ENCODE peak calls at places on chromosomes 3 and 15, in ten cellular contexts. M, C, I, D, A, L, E, R, T and Q are unnamed samples.

GRCh38 chr3:112136959-112137693 is 4.1 kb upstream of the GCSAM start:
- DNase-seq in M (no peak), C (no peak), I (peak; percentile 50), D (no peak), A (no peak), L (peak; percentile 65), E (no peak), R (peak; percentile 86), T (peak; percentile 63), Q (peak; percentile 57)

GRCh38 chr3:179265875-179266274 is 15.0 kb upstream of the KCNMB3 start:
- DNase-seq in M (no peak), C (no peak), I (peak; percentile 66), D (no peak), A (no peak), L (no peak), E (no peak), R (no peak), T (no peak), Q (no peak)

GRCh38 chr15:72074335-72075060 is 43.5 kb downstream of the MYO9A start:
- DNase-seq in M (no peak), C (no peak), I (no peak), D (no peak), A (no peak), L (no peak), E (no peak), R (no peak), T (no peak), Q (no peak)

GRCh38 chr15:28106294-28107110 is 7.4 kb upstream of the OCA2 start:
- DNase-seq in M (no peak), C (no peak), I (peak; percentile 25), D (no peak), A (no peak), L (peak; percentile 14), E (no peak), R (peak; percentile 34), T (no peak), Q (no peak)

GRCh38 chr15:75921732-75922703 is 18.3 kb downstream of the FBXO22 start:
- DNase-seq in M (peak; percentile 78), C (no peak), I (peak; percentile 78), D (peak; percentile 32), A (peak; percentile 34), L (peak; percentile 71), E (no peak), R (peak; percentile 78), T (peak; percentile 88), Q (peak; percentile 87)

GRCh38 chr3:35305406-35305805 is 333.9 kb upstream of the ARPP21 start:
- DNase-seq in M (no peak), C (no peak), I (no peak), D (no peak), A (no peak), L (no peak), E (no peak), R (no peak), T (no peak), Q (no peak)

GRCh38 chr3:29906906-29907305 is 626.0 kb downstream of the RBMS3 start:
- DNase-seq in M (no peak), C (no peak), I (no peak), D (no peak), A (no peak), L (no peak), E (no peak), R (no peak), T (no peak), Q (peak; percentile 17)

GRCh38 chr3:171851685-171852084 is 8.5 kb downstream of the TMEM212 start:
- DNase-seq in M (peak; percentile 25), C (no peak), I (no peak), D (no peak), A (no peak), L (peak; percentile 66), E (no peak), R (no peak), T (peak; percentile 75), Q (peak; percentile 87)

GRCh38 chr3:187507905-187508304 is 139.7 kb downstream of the RTP4 start:
- DNase-seq in M (no peak), C (no peak), I (no peak), D (no peak), A (no peak), L (no peak), E (no peak), R (no peak), T (no peak), Q (no peak)

GRCh38 chr3:17213102-17213501 is 328.3 kb downstream of the PLCL2 start:
- DNase-seq in M (no peak), C (no peak), I (no peak), D (no peak), A (no peak), L (no peak), E (no peak), R (no peak), T (peak; percentile 66), Q (peak; percentile 51)

GRCh38 chr3:156518726-156519125 is 36.2 kb downstream of the SSR3 start:
- DNase-seq in M (no peak), C (no peak), I (no peak), D (peak; percentile 13), A (peak; percentile 35), L (no peak), E (no peak), R (no peak), T (peak; percentile 79), Q (no peak)

GRCh38 chr3:185309795-185310194 is 53.1 kb upstream of the MAP3K13 start:
- DNase-seq in M (no peak), C (no peak), I (no peak), D (no peak), A (no peak), L (no peak), E (no peak), R (no peak), T (no peak), Q (no peak)

GRCh38 chr3:24119321-24119751 is 174.2 kb downstream of the NR1D2 start:
- DNase-seq in M (no peak), C (no peak), I (peak; percentile 16), D (no peak), A (no peak), L (peak; percentile 27), E (no peak), R (no peak), T (peak; percentile 76), Q (peak; percentile 73)

GRCh38 chr3:27357665-27358258 is 11.4 kb downstream of the NEK10 start:
- DNase-seq in M (peak; percentile 67), C (no peak), I (peak; percentile 75), D (peak; percentile 32), A (no peak), L (peak; percentile 73), E (no peak), R (peak; percentile 82), T (peak; percentile 73), Q (peak; percentile 76)

GRCh38 chr3:27360113-27361078 is 8.8 kb downstream of the NEK10 start:
- DNase-seq in M (no peak), C (no peak), I (no peak), D (no peak), A (no peak), L (peak; percentile 89), E (no peak), R (no peak), T (peak; percentile 65), Q (peak; percentile 43)

GRCh38 chr3:27354588-27355203 is 14.5 kb downstream of the NEK10 start:
- DNase-seq in M (no peak), C (no peak), I (no peak), D (no peak), A (no peak), L (no peak), E (no peak), R (peak; percentile 32), T (no peak), Q (no peak)

GRCh38 chr3:27356976-27357375 is 12.2 kb downstream of the NEK10 start:
- DNase-seq in M (no peak), C (no peak), I (peak; percentile 20), D (no peak), A (no peak), L (no peak), E (no peak), R (no peak), T (no peak), Q (peak; percentile 24)

GRCh38 chr3:27358372-27358771 is 10.8 kb downstream of the NEK10 start:
- DNase-seq in M (no peak), C (no peak), I (no peak), D (no peak), A (no peak), L (no peak), E (no peak), R (no peak), T (no peak), Q (no peak)
- TF ChIP-seq CTCF in M (no peak), C (no peak), I (no peak), D (no peak), A (no peak), L (no peak), E (no peak), R (no peak), T (no peak), Q (no peak)

DNA sequence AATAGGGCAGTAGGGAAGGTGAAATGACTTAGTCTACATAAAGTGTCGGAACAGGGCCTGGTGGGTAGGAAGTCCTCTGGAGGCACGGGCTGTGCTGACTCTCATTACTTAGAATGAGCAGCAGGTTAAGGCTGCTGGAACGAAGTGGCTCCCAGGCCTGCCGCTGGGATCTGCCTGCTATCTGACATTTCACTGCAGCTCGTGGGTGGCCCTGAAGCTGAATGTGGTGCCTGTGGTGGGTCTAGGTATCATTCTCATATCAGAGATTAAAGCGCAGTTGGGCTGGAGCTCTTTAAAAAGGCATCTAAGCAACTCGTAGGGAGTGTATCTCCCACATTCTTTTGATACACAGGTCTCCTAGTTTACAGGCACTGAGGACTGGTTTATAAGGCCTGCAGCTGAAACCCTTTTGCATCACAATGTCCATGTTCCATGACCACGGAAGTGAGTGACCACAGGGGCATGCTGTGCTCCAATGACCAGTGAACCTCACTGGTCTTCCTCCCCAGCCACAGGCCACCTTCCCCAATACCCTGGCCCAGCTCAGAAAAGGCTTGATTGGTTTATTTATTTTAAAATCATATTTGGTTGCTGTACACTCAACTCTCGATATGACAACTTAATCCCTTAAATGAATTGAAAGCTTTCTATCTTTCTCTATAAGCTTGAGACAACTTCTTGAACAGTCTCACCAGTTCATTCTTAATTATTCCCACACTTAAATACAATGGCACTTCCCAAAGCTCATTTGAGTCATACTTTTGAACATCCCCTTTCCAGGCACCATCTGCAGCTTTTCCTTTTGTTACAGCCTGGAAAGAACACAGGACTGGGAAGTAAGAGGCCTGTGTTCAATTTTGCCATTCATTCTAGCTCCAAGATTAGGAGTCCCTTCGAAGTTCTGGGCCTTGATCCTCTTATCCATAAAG is 19.0 kb downstream of the ADAMTS9 start:
- DNase-seq in M (no peak), C (no peak), I (no peak), D (no peak), A (no peak), L (no peak), E (no peak), R (no peak), T (no peak), Q (no peak)
- H3K4me3 ChIP-seq in M (no peak overlapping the region), C (no peak overlapping the region), I (no peak overlapping the region), D (peak overlapping the region; percentile 14), A (no peak overlapping the region), L (no peak overlapping the region), E (peak overlapping the region; percentile 23), R (no peak overlapping the region), T (no peak overlapping the region), Q (no peak overlapping the region)

GRCh38 chr3:51946796-51947195 is 4.6 kb downstream of the PARP3 start:
- DNase-seq in M (peak; percentile 4), C (no peak), I (no peak), D (no peak), A (no peak), L (no peak), E (no peak), R (no peak), T (no peak), Q (no peak)
- TF ChIP-seq CTCF in M (no peak), C (no peak), I (no peak), D (no peak), A (no peak), L (no peak), E (no peak), R (no peak), T (no peak), Q (no peak)

GRCh38 chr3:33557829-33558228 is 117.6 kb upstream of the UBP1 start:
- DNase-seq in M (no peak), C (no peak), I (no peak), D (no peak), A (no peak), L (no peak), E (no peak), R (peak; percentile 52), T (no peak), Q (no peak)
- H3K4me3 ChIP-seq in M (no peak overlapping the region), C (no peak overlapping the region), I (no peak overlapping the region), D (no peak overlapping the region), A (no peak overlapping the region), L (no peak overlapping the region), E (no peak overlapping the region), R (peak overlapping the region; percentile 22), T (no peak overlapping the region), Q (no peak overlapping the region)